ENCODE peak calls at places on chromosomes 16 and 17, in ten cellular contexts. P is stimulated activated CD4-positive, alpha-beta T cell treated with anti-CD3 and anti-CD28 coated beads, Interleukin-2, amount 100 ng/mL, for 48 hours; M is SW480; Z is H4; I is transverse colon; H is breast epithelium; O is cardiac muscle cell; K is H1; T is HCEC 1CT; S is GM03348. D is an unnamed sample.

GRCh38 chr17:13272296-13272695 is 254.5 kb upstream of the ELAC2 start:
- DNase-seq in P (no peak), M (no peak), Z (no peak), I (no peak), H (no peak), O (no peak), K (no peak), T (no peak), S (no peak), D (no peak)

GRCh38 chr17:77491921-77492445 is 351.2 kb downstream of the SEC14L1 start:
- DNase-seq in P (no peak), M (no peak), Z (no peak), I (peak), H (no peak), O (no peak), K (no peak), T (no peak), S (no peak), D (no peak)

GRCh38 chr17:4449736-4450135 is 16.0 kb downstream of the SPNS3 start:
- DNase-seq in P (no peak), M (peak), Z (no peak), I (peak), H (no peak), O (no peak), K (no peak), T (no peak), S (peak), D (no peak)

GRCh38 chr16:30053376-30054015 is 12.1 kb upstream of the ALDOA start:
- DNase-seq in P (no peak), M (peak), Z (no peak), I (no peak), H (no peak), O (no peak), K (no peak), T (peak), S (peak), D (peak)

GRCh38 chr16:67878846-67879245 is 5.8 kb upstream of the NRN1L start:
- DNase-seq in P (no peak), M (no peak), Z (no peak), I (no peak), H (no peak), O (no peak), K (no peak), T (no peak), S (no peak), D (no peak)

GRCh38 chr16:68265078-68265925 is 976 bp downstream of the SLC7A6 start:
- DNase-seq in P (no peak), M (peak), Z (peak), I (peak), H (peak), O (peak), K (no peak), T (peak), S (peak), D (peak)

GRCh38 chr17:40326014-40326831 is 17.2 kb downstream of the RARA start:
- DNase-seq in P (no peak), M (no peak), Z (peak), I (peak), H (peak), O (no peak), K (no peak), T (no peak), S (no peak), D (no peak)

GRCh38 chr17:35786941-35787432 is 8.5 kb downstream of the MMP28 start:
- DNase-seq in P (no peak), M (no peak), Z (no peak), I (peak), H (no peak), O (peak), K (no peak), T (peak), S (no peak), D (no peak)

GRCh38 chr16:51353055-51353454 is 202.0 kb upstream of the SALL1 start:
- DNase-seq in P (no peak), M (no peak), Z (no peak), I (no peak), H (no peak), O (no peak), K (no peak), T (no peak), S (no peak), D (no peak)

GRCh38 chr16:29170393-29171239 is 185.8 kb downstream of the LAT start:
- DNase-seq in P (no peak), M (no peak), Z (no peak), I (no peak), H (no peak), O (no peak), K (no peak), T (no peak), S (no peak), D (no peak)

GRCh38 chr17:3036800-3037199 is 26.6 kb downstream of the OR1D5 start:
- DNase-seq in P (no peak), M (no peak), Z (no peak), I (no peak), H (no peak), O (no peak), K (no peak), T (no peak), S (no peak), D (no peak)

GRCh38 chr16:31354394-31355291 is at the start of gene ITGAX:
- DNase-seq in P (peak), M (peak), Z (peak), I (peak), H (no peak), O (no peak), K (no peak), T (peak), S (no peak), D (peak)

GRCh38 chr17:83155128-83156081 is 76.0 kb downstream of the METRNL start:
- DNase-seq in P (peak), M (no peak), Z (peak), I (no peak), H (peak), O (no peak), K (no peak), T (no peak), S (peak), D (no peak)

GRCh38 chr16:22425036-22425801 is 50.8 kb upstream of the CDR2 start:
- DNase-seq in P (no peak), M (no peak), Z (no peak), I (no peak), H (peak), O (no peak), K (no peak), T (no peak), S (peak), D (no peak)

GRCh38 chr17:32429598-32429997 is 14.7 kb upstream of the PSMD11 start:
- DNase-seq in P (no peak), M (no peak), Z (no peak), I (no peak), H (no peak), O (no peak), K (no peak), T (no peak), S (no peak), D (no peak)

GRCh38 chr17:49987681-49988441 is 7.2 kb downstream of the DLX3 start:
- DNase-seq in P (no peak), M (peak), Z (peak), I (no peak), H (no peak), O (no peak), K (no peak), T (no peak), S (peak), D (peak)

GRCh38 chr16:26816885-26817571 is 249.7 kb upstream of the C16orf82 start:
- DNase-seq in P (no peak), M (peak), Z (peak), I (no peak), H (no peak), O (no peak), K (no peak), T (peak), S (peak), D (no peak)

GRCh38 chr16:14658063-14658462 is 25.3 kb downstream of the BFAR start:
- DNase-seq in P (no peak), M (no peak), Z (no peak), I (peak), H (no peak), O (no peak), K (no peak), T (peak), S (no peak), D (no peak)

GRCh38 chr16:2486645-2487516 is 12.0 kb downstream of the TBC1D24 start:
- DNase-seq in P (peak), M (peak), Z (no peak), I (peak), H (peak), O (no peak), K (no peak), T (no peak), S (no peak), D (no peak)

GRCh38 chr17:27496501-27496943 is 40.3 kb downstream of the KSR1 start:
- DNase-seq in P (no peak), M (peak), Z (no peak), I (no peak), H (no peak), O (no peak), K (peak), T (no peak), S (no peak), D (no peak)

GRCh38 chr16:85029413-85029794 is 1.8 kb downstream of the KIAA0513 start:
- DNase-seq in P (peak), M (peak), Z (peak), I (peak), H (no peak), O (no peak), K (no peak), T (peak), S (peak), D (peak)

GRCh38 chr17:9273334-9274118 is 252.2 kb downstream of the NTN1 start:
- DNase-seq in P (peak), M (no peak), Z (no peak), I (peak), H (no peak), O (no peak), K (no peak), T (no peak), S (peak), D (no peak)

GRCh38 chr17:59056857-59057256 is 49.8 kb downstream of the TRIM37 start:
- DNase-seq in P (no peak), M (no peak), Z (no peak), I (no peak), H (no peak), O (no peak), K (no peak), T (no peak), S (no peak), D (no peak)

GRCh38 chr17:70173646-70174045 is 4.3 kb downstream of the KCNJ2 start:
- DNase-seq in P (no peak), M (no peak), Z (no peak), I (no peak), H (no peak), O (peak), K (no peak), T (no peak), S (no peak), D (no peak)